ENCODE peak calls at places on chromosomes 1 and 21, in four cellular contexts. V, I, Y and W are unnamed samples.

GRCh38 chr1:184160942-184161698 is 109.6 kb downstream of the TSEN15 start:
- DNase-seq in V (peak), I (no peak), Y (no peak), W (no peak)

GRCh38 chr1:220485131-220485530 is 42.8 kb upstream of the MARK1 start:
- DNase-seq in V (no peak), I (no peak), Y (no peak), W (no peak)

GRCh38 chr21:31624181-31624580 is 35.3 kb upstream of the SOD1 start:
- DNase-seq in V (no peak), I (no peak), Y (no peak), W (no peak)

GRCh38 chr1:63928197-63929105 is 154.6 kb downstream of the ROR1 start:
- DNase-seq in V (no peak), I (no peak), Y (no peak), W (no peak)

GRCh38 chr1:246753670-246754535 is 29.7 kb downstream of the SCCPDH start:
- DNase-seq in V (peak), I (peak), Y (peak), W (peak)

GRCh38 chr1:75203415-75204277 is 69.5 kb downstream of the LHX8 start:
- DNase-seq in V (peak), I (peak), Y (peak), W (peak)

GRCh38 chr1:239274242-239274830 is 112.0 kb upstream of the CHRM3 start:
- DNase-seq in V (no peak), I (no peak), Y (no peak), W (no peak)

GRCh38 chr1:95935719-95936118 is 701.7 kb downstream of the RWDD3 start:
- DNase-seq in V (no peak), I (no peak), Y (no peak), W (no peak)

GRCh38 chr1:94986783-94987182 is 59.9 kb upstream of the CNN3 start:
- DNase-seq in V (no peak), I (no peak), Y (no peak), W (no peak)

GRCh38 chr21:31766895-31767294 is 35.0 kb upstream of the SCAF4 start:
- DNase-seq in V (no peak), I (no peak), Y (no peak), W (no peak)

GRCh38 chr1:178220094-178220493 is 126.2 kb downstream of the RASAL2 start:
- DNase-seq in V (no peak), I (no peak), Y (no peak), W (no peak)

GRCh38 chr21:34520769-34521508 is 8.9 kb upstream of the KCNE1 start:
- DNase-seq in V (no peak), I (no peak), Y (no peak), W (no peak)

GRCh38 chr21:34519694-34520093 is 7.7 kb upstream of the KCNE1 start:
- DNase-seq in V (no peak), I (no peak), Y (no peak), W (no peak)

GRCh38 chr21:34517039-34517438 is 5.0 kb upstream of the KCNE1 start:
- DNase-seq in V (no peak), I (no peak), Y (no peak), W (no peak)

GRCh38 chr21:34517491-34518245 is 5.7 kb upstream of the KCNE1 start:
- DNase-seq in V (no peak), I (peak), Y (peak), W (no peak)

DNA sequence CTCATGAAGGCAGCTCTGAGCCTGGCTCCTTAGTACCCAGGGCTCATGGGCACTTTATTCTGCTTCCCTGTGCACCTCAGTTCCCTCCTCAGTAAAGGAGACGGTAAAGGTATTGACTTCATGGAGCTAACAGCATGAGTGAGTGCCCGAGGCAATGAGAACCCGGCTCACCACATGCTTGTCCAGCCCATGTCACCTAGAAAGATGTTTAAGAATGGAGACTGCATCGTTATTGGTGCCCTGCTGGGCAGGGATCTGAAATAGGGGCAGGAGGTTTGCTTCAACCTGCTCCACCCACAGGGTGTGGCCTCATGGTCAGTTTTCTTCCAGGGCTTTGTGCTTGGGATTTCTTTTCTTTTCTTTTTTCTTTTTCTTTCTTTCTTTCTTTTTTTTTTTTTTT is 7.0 kb upstream of the KCNE1 start:
- DNase-seq in V (no peak), I (no peak), Y (no peak), W (no peak)
- TF ChIP-seq SP1 in V (no peak), I (no peak), Y (no peak), W (no peak)

GRCh38 chr1:162347281-162347680 is 29.4 kb downstream of the SPATA46 start:
- DNase-seq in V (no peak), I (no peak), Y (no peak), W (no peak)
- TF ChIP-seq FOXM1 in V (no peak), I (no peak), Y (no peak), W (no peak)

GRCh38 chr1:235867903-235868469 is 1.3 kb upstream of the LYST start:
- DNase-seq in V (no peak), I (no peak), Y (no peak), W (no peak)
- TF ChIP-seq FOXK2 in V (no peak), I (no peak), Y (no peak), W (no peak)

DNA sequence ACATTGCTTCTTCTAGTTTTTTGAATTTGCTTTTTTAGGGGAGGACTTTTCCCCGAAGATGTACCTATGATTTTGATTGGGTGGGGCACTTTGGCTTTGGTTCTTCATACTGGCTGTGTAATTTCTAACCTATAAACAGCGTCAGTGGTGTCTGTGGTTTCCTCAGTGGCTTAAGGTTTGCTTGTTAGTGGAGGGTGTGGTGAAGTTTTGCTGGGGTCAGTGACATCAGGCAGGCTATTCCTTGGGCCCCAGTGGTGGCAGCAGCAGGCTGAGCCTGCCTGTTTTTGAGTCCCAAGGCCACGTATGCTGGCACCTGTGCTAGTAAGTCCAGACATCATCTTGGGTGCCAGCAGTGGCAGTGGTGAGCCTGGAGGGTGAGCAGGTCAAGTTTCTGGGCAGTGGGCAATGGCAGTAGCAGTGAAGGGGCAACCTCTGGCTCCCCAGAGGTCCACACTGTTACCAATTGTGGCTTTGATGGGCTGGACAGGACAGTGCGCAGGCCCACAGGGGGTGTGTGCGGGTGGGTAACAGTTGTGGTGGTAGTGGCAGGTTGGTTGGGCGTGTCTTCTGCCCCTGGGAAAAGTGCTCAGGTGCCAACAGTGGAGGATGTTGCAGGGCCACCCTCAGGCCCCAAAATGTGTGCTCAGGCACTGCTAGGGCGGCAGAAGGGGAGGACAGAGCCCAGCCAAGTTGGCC is 54.9 kb upstream of the B3GALT2 start:
- DNase-seq in V (no peak), I (no peak), Y (no peak), W (no peak)
- TF ChIP-seq SP1 in V (no peak), I (no peak), Y (no peak), W (no peak)